ENCODE peak calls at places on chromosome 14, in five cellular contexts. E is PC-3, S is fibroblast of pulmonary artery, X is AG04449, H is nephron progenitor cell. V is an unnamed sample.

GRCh38 chr14:68696721-68697495 is 96.0 kb downstream of the ZFP36L1 start:
- DNase-seq in E (no peak), S (no peak), X (no peak), H (no peak), V (no peak)

GRCh38 chr14:94028450-94028826 is 2.3 kb downstream of the OTUB2 start:
- DNase-seq in E (peak), S (peak), X (no peak), H (no peak), V (no peak)

GRCh38 chr14:105999361-106000028 is 473.1 kb downstream of the TMEM121 start:
- DNase-seq in E (no peak), S (peak), X (no peak), H (peak), V (no peak)

GRCh38 chr14:30355431-30355913 is 203.5 kb upstream of the G2E3 start:
- DNase-seq in E (no peak), S (peak), X (no peak), H (no peak), V (no peak)

GRCh38 chr14:65065719-65066118 is 36.6 kb downstream of the MAX start:
- DNase-seq in E (peak), S (no peak), X (no peak), H (no peak), V (no peak)

GRCh38 chr14:99143126-99143525 is 128.9 kb downstream of the BCL11B start:
- DNase-seq in E (no peak), S (no peak), X (no peak), H (no peak), V (no peak)

GRCh38 chr14:25349269-25349668 is 299.3 kb upstream of the STXBP6 start:
- DNase-seq in E (no peak), S (peak), X (no peak), H (no peak), V (no peak)

GRCh38 chr14:58788655-58789054 is 150.9 kb downstream of the DACT1 start:
- DNase-seq in E (no peak), S (no peak), X (no peak), H (no peak), V (no peak)

GRCh38 chr14:106883218-106883692 is 1356.9 kb downstream of the TMEM121 start:
- DNase-seq in E (peak), S (peak), X (no peak), H (peak), V (no peak)

GRCh38 chr14:75726326-75726725 is 65.3 kb downstream of the TTLL5 start:
- DNase-seq in E (no peak), S (no peak), X (no peak), H (no peak), V (no peak)

GRCh38 chr14:100840286-100840685 is 14.4 kb downstream of the MEG3 start:
- DNase-seq in E (no peak), S (no peak), X (no peak), H (no peak), V (no peak)

GRCh38 chr14:75254381-75254821 is 24.2 kb upstream of the FOS start:
- DNase-seq in E (peak), S (no peak), X (no peak), H (no peak), V (no peak)

GRCh38 chr14:92924247-92924646 is 1.3 kb downstream of the CHGA start:
- DNase-seq in E (no peak), S (no peak), X (no peak), H (no peak), V (no peak)

GRCh38 chr14:66998013-66998412 is 191.2 kb upstream of the GARIN2 start:
- DNase-seq in E (no peak), S (no peak), X (no peak), H (no peak), V (no peak)

GRCh38 chr14:31411218-31411727 is 9.1 kb downstream of the HEATR5A start:
- DNase-seq in E (no peak), S (peak), X (no peak), H (no peak), V (no peak)

GRCh38 chr14:75132374-75133086 is 5.7 kb upstream of the NEK9 start:
- DNase-seq in E (peak), S (peak), X (no peak), H (peak), V (peak)

GRCh38 chr14:105192866-105193731 is 12.0 kb upstream of the NUDT14 start:
- DNase-seq in E (no peak), S (peak), X (no peak), H (no peak), V (peak)

GRCh38 chr14:21846227-21846885 is 172.7 kb upstream of the OR4E1 start:
- DNase-seq in E (peak), S (no peak), X (no peak), H (peak), V (no peak)

GRCh38 chr14:21840765-21841164 is 167.1 kb upstream of the OR4E1 start:
- DNase-seq in E (peak), S (no peak), X (no peak), H (no peak), V (no peak)
- TF ChIP-seq CTCF in E (peak), S (no peak), X (no peak), H (no peak), V (no peak)

DNA sequence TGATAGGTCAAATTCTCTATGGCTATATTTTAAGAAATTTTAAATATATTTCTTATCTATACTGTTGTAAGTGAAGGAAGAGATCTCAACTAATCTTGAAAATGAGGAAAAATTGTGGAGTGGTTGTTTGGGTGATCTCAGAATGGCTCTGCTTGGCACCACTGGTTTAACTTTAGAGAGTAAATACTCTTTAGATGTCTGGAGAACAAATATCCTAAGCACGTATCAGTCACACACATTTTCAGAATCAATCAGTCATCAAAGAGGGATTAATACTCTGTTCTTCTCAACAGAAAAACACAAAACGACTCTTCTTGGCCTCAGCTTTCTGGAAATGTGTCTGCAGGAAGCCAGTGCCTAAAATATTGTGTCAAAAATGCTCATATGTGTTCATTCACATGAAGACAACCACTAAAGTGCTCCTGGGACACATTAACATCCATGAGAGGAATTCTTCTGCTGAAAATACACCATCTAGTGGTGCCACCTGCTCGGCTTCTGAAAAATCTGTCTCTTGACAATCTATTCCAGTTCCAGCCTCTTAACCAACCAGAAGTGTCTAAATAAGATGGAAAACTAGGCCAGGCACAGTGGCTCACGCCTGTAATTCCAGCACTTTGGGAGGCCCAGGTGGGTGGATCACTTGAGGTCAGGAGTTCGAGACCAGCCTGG is 81.1 kb upstream of the CCDC198 start:
- DNase-seq in E (peak), S (no peak), X (no peak), H (no peak), V (no peak)
- TF ChIP-seq CTCF in E (peak), S (no peak), X (no peak), H (no peak), V (no peak)

DNA sequence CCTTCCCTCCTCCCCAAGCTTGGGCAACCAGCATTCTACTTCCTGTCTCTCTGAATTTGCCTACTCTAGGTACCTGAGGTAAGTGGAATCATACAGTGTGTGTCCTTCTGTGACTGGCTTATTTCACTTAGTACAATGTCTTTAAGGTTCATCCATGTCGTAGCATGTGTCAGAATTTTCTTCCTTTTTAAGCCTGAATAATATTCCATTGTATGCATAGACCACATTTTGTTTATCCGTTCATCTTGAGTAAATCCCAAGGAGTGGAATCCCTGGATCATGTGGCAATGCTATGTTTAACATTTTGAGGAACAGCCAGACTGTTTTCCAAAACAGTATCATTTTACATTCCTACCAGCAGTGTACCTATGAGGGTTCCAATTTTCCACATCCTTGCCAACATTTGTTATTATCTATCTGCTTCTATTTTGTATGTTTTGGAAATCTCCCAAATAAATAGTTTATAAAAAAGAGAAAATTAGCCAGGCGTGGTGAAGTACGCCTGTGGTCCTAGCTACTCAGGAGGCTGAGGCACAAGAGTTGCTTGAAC is 12.4 kb downstream of the HSP90AA1 start:
- DNase-seq in E (no peak), S (no peak), X (no peak), H (no peak), V (no peak)
- TF ChIP-seq CTCF in E (no peak), S (no peak), X (no peak), H (no peak), V (no peak)

DNA sequence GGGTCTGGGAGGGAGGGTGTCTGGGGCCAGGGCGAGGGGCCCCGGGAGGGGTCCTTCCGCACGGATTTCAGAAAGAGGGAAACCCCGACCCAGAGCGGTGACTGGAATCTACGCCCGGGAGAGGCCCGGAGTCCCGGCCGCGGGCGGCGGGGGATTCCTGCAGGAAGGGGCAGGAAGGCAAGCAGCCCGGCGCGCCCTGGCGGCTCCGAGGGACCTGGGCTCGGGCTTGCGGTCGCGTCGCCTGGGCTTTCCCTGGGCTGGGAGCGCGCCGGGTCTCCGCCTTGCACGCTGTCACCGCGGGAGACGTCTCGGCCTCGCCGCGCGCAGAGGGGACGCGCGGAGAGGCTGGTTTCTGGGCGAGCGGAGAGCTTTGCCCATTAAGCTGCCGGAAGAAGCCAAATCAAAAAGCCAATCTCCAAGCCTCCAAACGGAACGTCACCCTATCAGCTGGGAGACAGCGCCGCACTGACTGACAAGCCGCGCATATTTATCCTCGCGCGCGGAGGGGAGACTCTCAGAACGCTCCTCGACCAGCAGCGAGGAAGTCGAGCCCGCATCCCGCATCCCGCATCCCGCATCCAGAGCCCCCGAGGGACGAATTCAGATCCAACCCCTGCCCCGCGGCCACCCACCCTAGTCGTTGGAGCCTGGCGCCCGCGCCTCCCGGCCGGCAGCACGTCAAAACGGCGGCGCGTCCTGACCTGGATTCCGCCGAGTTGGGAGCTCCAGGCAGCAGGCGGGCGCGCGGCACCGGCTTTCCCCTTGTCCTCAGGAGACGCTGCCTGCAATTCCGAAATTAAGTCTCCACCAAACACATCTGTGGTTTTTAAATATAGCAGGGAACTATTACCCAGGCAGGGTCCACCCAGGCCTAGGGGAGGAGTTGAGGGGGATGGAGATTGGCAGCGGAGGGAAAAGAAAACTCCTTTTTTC is at the start of gene SLC8A3:
- DNase-seq in E (no peak), S (peak), X (no peak), H (peak), V (peak)
- TF ChIP-seq CTCF in E (no peak), S (no peak), X (no peak), H (no peak), V (no peak)

V was measured in foreskin fibroblast.